ENCODE peak calls at places on chromosomes 12 and 14, in seven cellular contexts. F, R, I, Q, Y, Z and L are unnamed samples.

GRCh38 chr12:80208081-80208480 is 108.7 kb downstream of the OTOGL start:
- DNase-seq in Q (no peak), I (no peak), F (no peak), R (no peak), Y (no peak), Z (no peak), L (no peak)

GRCh38 chr12:123396543-123396942 is 12.6 kb downstream of the KMT5A start:
- DNase-seq in R (no peak), F (no peak), Z (no peak), Q (no peak), I (no peak), Y (no peak), L (no peak)

GRCh38 chr12:48779869-48780268 is 9.0 kb downstream of the ADCY6 start:
- DNase-seq in Y (no peak), Z (peak), F (no peak), I (no peak), Q (no peak), R (no peak), L (no peak)

GRCh38 chr14:104559769-104560585 is 19.6 kb upstream of the C14orf180 start:
- DNase-seq in R (peak), Z (no peak), F (no peak), I (no peak), Q (no peak), Y (peak), L (no peak)

GRCh38 chr12:59823535-59823934 is 227.7 kb downstream of the SLC16A7 start:
- DNase-seq in Q (no peak), R (no peak), Y (no peak), Z (peak), F (no peak), I (no peak), L (no peak)

GRCh38 chr14:91755560-91755959 is 23.7 kb upstream of the CATSPERB start:
- DNase-seq in Z (no peak), I (no peak), F (no peak), Q (no peak), R (no peak), Y (peak), L (no peak)

GRCh38 chr14:23926543-23926942 is 27.0 kb upstream of the DHRS4 start:
- DNase-seq in Y (no peak), Q (no peak), Z (no peak), I (no peak), F (no peak), R (no peak), L (no peak)

GRCh38 chr12:271165-271564 is 8.5 kb upstream of the SLC6A13 start:
- DNase-seq in R (no peak), F (no peak), Y (no peak), I (no peak), Z (no peak), Q (no peak), L (no peak)

GRCh38 chr12:94062796-94063635 is 85.4 kb upstream of the PLXNC1 start:
- DNase-seq in Y (no peak), Q (no peak), I (no peak), R (no peak), Z (no peak), F (no peak), L (no peak)

GRCh38 chr12:115037830-115038229 is 353.9 kb upstream of the TBX3 start:
- DNase-seq in R (no peak), I (no peak), Q (no peak), F (no peak), Y (no peak), Z (no peak), L (no peak)

GRCh38 chr12:5123921-5124320 is 80.2 kb downstream of the KCNA5 start:
- DNase-seq in Q (no peak), F (no peak), Z (peak), R (no peak), Y (no peak), I (no peak), L (no peak)

GRCh38 chr12:94817695-94818075 is 167.3 kb upstream of the TMCC3 start:
- DNase-seq in R (no peak), Y (no peak), F (no peak), I (no peak), Q (no peak), Z (no peak), L (no peak)

GRCh38 chr14:33834101-33834955 is 116.5 kb downstream of the EGLN3 start:
- DNase-seq in F (no peak), Z (no peak), Y (no peak), Q (no peak), R (no peak), I (no peak), L (no peak)

GRCh38 chr12:28583771-28584261 is 393.6 kb downstream of the CCDC91 start:
- DNase-seq in R (no peak), Q (peak), Y (no peak), F (no peak), Z (peak), I (no peak), L (no peak)

GRCh38 chr12:116378002-116378401 is 100.5 kb upstream of the MED13L start:
- DNase-seq in Y (no peak), I (no peak), Q (no peak), Z (no peak), F (no peak), R (no peak), L (no peak)

GRCh38 chr12:89461649-89462612 is 62.7 kb downstream of the GALNT4 start:
- DNase-seq in I (no peak), Z (peak), F (no peak), R (no peak), Q (no peak), Y (peak), L (no peak)

GRCh38 chr12:64998327-64999156 is 122.6 kb downstream of the WIF1 start:
- DNase-seq in I (no peak), F (no peak), Y (peak), Z (no peak), Q (no peak), R (no peak), L (no peak)

GRCh38 chr14:99946652-99947489 is 118.4 kb upstream of the EVL start:
- DNase-seq in I (peak), Z (peak), F (no peak), Q (no peak), R (no peak), Y (peak), L (peak)